ENCODE peak calls at places on chromosomes 2 and 18, in six cellular contexts. Y is IMR-90, R is heart right ventricle, K is H9, F is B cell, N is Calu3. Z is an unnamed sample.

GRCh38 chr2:205216092-205216491 is 466.2 kb upstream of the NRP2 start:
- DNase-seq in Y (no peak), R (no peak), K (no peak), F (no peak), N (no peak), Z (no peak)

GRCh38 chr2:16639431-16639830 is 26.2 kb downstream of the CYRIA start:
- DNase-seq in Y (no peak), R (no peak), K (no peak), F (no peak), N (no peak), Z (no peak)

GRCh38 chr2:32838949-32839348 is 107.8 kb upstream of the LTBP1 start:
- DNase-seq in Y (no peak), R (no peak), K (no peak), F (no peak), N (no peak), Z (no peak)

GRCh38 chr2:45008296-45009129 is 739 bp downstream of the SIX2 start:
- DNase-seq in Y (peak), R (peak), K (peak), F (no peak), N (no peak), Z (peak)

GRCh38 chr2:137206064-137206463 is 440.7 kb downstream of the THSD7B start:
- DNase-seq in Y (no peak), R (no peak), K (no peak), F (no peak), N (no peak), Z (no peak)

GRCh38 chr2:109450574-109451265 is 163.0 kb downstream of the SEPTIN10 start:
- DNase-seq in Y (no peak), R (peak), K (no peak), F (no peak), N (no peak), Z (no peak)

GRCh38 chr2:205914736-205915510 is 171.1 kb downstream of the INO80D start:
- DNase-seq in Y (peak), R (no peak), K (no peak), F (no peak), N (no peak), Z (no peak)

GRCh38 chr2:28927878-28928277 is 33.4 kb downstream of the WDR43 start:
- DNase-seq in Y (peak), R (no peak), K (no peak), F (no peak), N (no peak), Z (no peak)

GRCh38 chr18:59267511-59268126 is 5.6 kb downstream of the RAX start:
- DNase-seq in Y (no peak), R (no peak), K (peak), F (no peak), N (peak), Z (no peak)

GRCh38 chr18:59957957-59958356 is 58.2 kb downstream of the PMAIP1 start:
- DNase-seq in Y (peak), R (peak), K (no peak), F (peak), N (peak), Z (no peak)

GRCh38 chr18:37566479-37567060 is 972 bp upstream of the CELF4 start:
- DNase-seq in Y (no peak), R (no peak), K (no peak), F (no peak), N (no peak), Z (no peak)

GRCh38 chr2:44962176-44962695 is 20.7 kb downstream of the SIX3 start:
- DNase-seq in Y (no peak), R (no peak), K (no peak), F (no peak), N (no peak), Z (no peak)

DNA sequence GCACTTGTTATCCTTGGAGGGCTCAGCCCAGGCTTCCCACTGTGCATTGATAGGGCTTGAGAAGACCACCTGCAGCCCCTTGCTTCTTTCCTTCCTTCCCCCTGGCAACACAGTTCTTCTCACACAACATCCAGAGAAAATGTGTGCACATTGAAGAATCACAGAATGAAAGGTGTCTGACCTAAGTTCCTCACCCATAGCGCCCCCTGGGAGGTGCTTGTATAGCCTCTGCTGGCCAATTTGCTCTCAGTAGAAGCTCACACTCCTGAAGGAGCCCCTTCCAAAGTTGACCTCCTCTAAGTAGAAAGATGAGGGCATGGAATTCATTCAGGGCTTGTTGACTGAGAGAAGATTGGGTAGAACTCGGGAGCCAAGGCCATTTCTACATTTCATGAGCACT is 758.4 kb upstream of the KLHL29 start:
- DNase-seq in Y (no peak), R (no peak), K (peak), F (no peak), N (peak), Z (peak)
- TF ChIP-seq CTCF in Y (no peak), R (no peak), K (peak), F (no peak), N (no peak), Z (no peak)

GRCh38 chr2:101870444-101870843 is 121.3 kb upstream of the IL1R2 start:
- DNase-seq in Y (no peak), R (no peak), K (no peak), F (no peak), N (no peak), Z (no peak)

GRCh38 chr2:101874069-101874468 is 117.7 kb upstream of the IL1R2 start:
- DNase-seq in Y (no peak), R (no peak), K (no peak), F (no peak), N (no peak), Z (no peak)

GRCh38 chr2:101871480-101871879 is 120.3 kb upstream of the IL1R2 start:
- DNase-seq in Y (no peak), R (no peak), K (no peak), F (no peak), N (no peak), Z (no peak)

GRCh38 chr2:101872480-101872879 is 119.3 kb upstream of the IL1R2 start:
- DNase-seq in Y (no peak), R (no peak), K (no peak), F (no peak), N (no peak), Z (no peak)

GRCh38 chr2:101873543-101873942 is 118.2 kb upstream of the IL1R2 start:
- DNase-seq in Y (no peak), R (no peak), K (no peak), F (no peak), N (no peak), Z (no peak)
- TF ChIP-seq CTCF in Y (peak), R (no peak), K (peak), F (no peak), N (no peak), Z (no peak)

DNA sequence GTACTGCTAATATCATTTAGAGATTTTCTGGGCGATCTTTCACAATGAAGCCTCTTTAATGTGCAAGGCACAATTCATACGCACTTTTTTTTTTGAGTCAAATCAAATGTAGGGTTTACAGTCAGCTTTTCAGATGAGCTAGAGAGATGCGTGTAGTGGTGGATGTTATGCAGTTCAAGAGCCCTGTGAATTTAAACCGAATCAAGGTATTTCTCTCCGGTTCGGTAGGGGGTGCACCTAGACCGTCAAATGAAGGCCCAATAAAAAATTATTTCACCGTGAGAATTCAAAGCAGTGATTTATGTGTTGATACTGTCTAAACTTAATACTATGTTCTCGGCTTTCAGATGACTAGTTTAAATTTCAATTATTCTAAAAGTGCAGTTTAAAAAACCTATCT is 1.1 kb downstream of the PTH2R start:
- DNase-seq in Y (peak), R (no peak), K (no peak), F (no peak), N (peak), Z (peak)
- TF ChIP-seq CTCF in Y (peak), R (no peak), K (peak), F (no peak), N (peak), Z (peak)

DNA sequence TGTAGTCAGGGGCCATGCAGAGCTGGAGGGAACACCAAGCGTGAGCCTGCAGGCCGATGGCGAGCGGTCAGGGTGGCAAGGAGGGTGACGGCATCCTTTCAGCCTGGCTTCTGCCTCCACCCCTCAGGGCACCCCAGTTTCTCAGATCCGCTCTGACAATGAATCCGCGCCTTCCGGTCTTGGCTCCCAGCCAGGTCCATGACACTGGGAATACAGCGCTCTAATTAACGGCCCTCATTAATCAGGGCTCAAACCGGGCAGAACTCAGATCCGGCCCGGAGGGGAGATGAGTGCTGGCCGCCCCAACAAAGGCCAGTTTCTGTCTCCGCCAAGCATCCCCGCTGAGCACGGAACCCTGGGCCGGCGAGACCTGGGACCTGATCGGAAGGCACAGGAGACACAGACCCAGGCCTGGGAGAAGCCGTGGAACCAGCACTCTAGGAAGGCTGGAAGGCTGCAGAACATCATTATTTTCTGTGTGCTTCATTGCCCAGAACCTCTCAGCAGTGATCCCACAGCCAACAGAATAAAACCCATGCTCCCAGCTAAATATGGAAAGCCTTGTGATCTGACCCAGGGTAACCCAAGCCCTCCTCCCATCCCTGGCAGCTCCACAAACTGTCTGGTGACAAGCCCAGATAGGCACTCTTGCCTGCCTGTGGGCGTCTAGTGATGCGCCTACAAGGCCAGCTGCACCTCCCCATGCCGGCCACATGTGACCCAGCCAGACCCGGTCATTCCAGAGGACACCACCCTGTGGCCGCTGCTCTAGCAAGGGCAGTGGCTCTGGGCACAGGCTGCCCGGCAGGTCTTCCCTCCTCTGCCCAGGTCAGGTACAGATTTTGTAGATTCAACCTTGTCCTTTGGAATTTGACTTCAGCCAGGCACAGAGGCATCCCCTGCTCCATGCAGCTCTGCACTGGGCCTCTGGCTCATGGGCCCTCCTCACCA is 438.7 kb upstream of the MYT1L start:
- DNase-seq in Y (no peak), R (peak), K (no peak), F (no peak), N (no peak), Z (no peak)
- TF ChIP-seq CTCF in Y (no peak), R (no peak), K (no peak), F (no peak), N (no peak), Z (no peak)

GRCh38 chr2:201419986-201420385 is 31.3 kb downstream of the TRAK2 start:
- DNase-seq in Y (no peak), R (no peak), K (no peak), F (no peak), N (no peak), Z (no peak)

GRCh38 chr2:201420442-201421113 is 30.7 kb downstream of the TRAK2 start:
- DNase-seq in Y (peak), R (no peak), K (no peak), F (no peak), N (no peak), Z (no peak)

GRCh38 chr2:201414099-201415023 is 36.9 kb downstream of the TRAK2 start:
- DNase-seq in Y (peak), R (no peak), K (no peak), F (no peak), N (no peak), Z (no peak)

GRCh38 chr2:201415149-201415548 is 36.1 kb downstream of the TRAK2 start:
- DNase-seq in Y (no peak), R (no peak), K (no peak), F (no peak), N (no peak), Z (no peak)

GRCh38 chr2:201419057-201419635 is 32.1 kb downstream of the TRAK2 start:
- DNase-seq in Y (no peak), R (no peak), K (no peak), F (no peak), N (no peak), Z (no peak)
- TF ChIP-seq CTCF in Y (no peak), R (no peak), K (no peak), F (no peak), N (no peak), Z (no peak)

GRCh38 chr18:31101148-31102019 is 837 bp downstream of the DSC2 start:
- DNase-seq in Y (no peak), R (peak), K (peak), F (no peak), N (peak), Z (peak)
- TF ChIP-seq CTCF in Y (no peak), R (no peak), K (peak), F (no peak), N (no peak), Z (peak)

GRCh38 chr2:102111823-102112222 is 30.7 kb upstream of the IL1R1 start:
- DNase-seq in Y (no peak), R (no peak), K (no peak), F (no peak), N (no peak), Z (no peak)

GRCh38 chr2:102112692-102113665 is 29.6 kb upstream of the IL1R1 start:
- DNase-seq in Y (peak), R (no peak), K (no peak), F (no peak), N (no peak), Z (no peak)

GRCh38 chr2:102112271-102112670 is 30.3 kb upstream of the IL1R1 start:
- DNase-seq in Y (peak), R (no peak), K (no peak), F (no peak), N (no peak), Z (no peak)

GRCh38 chr2:102114851-102115497 is 27.6 kb upstream of the IL1R1 start:
- DNase-seq in Y (peak), R (no peak), K (no peak), F (no peak), N (no peak), Z (no peak)

GRCh38 chr2:102114290-102114721 is 28.2 kb upstream of the IL1R1 start:
- DNase-seq in Y (peak), R (no peak), K (no peak), F (no peak), N (no peak), Z (no peak)
- TF ChIP-seq CTCF in Y (no peak), R (no peak), K (no peak), F (no peak), N (no peak), Z (no peak)

GRCh38 chr18:54957987-54958386 is 1.3 kb downstream of the CCDC68 start:
- DNase-seq in Y (peak), R (no peak), K (no peak), F (no peak), N (peak), Z (no peak)
- TF ChIP-seq CTCF in Y (no peak), R (no peak), K (no peak), F (no peak), N (no peak), Z (no peak)

GRCh38 chr2:1251520-1251919 is 161.7 kb upstream of the TPO start:
- DNase-seq in Y (no peak), R (no peak), K (no peak), F (no peak), N (no peak), Z (no peak)
- TF ChIP-seq CTCF in Y (no peak), R (no peak), K (no peak), F (no peak), N (no peak), Z (no peak)

Z was measured in endothelial cell.